ENCODE peak calls at places on chromosome 14, in nine cellular contexts. One of them, this sample, is unnamed.
A peak's percentile ranks its signal among the peaks of the same experiment; 100 is the strongest.

GRCh38 chr14:100147181-100147631 is 12.2 kb downstream of the DEGS2 start:
- DNase-seq in MCF 10A: no peak
- DNase-seq in CD8-positive, alpha-beta T cell: peak; percentile 42
- DNase-seq in fibroblast of mammary gland: no peak
- DNase-seq in IMR-90: no peak
- DNase-seq in T-helper 9 cell: peak; percentile 39
- DNase-seq in SW480: no peak
- DNase-seq in prostate gland: no peak
- DNase-seq in Caki2: no peak
- DNase-seq in this sample: no peak

GRCh38 chr14:55005071-55005470 is 21.8 kb downstream of the WDHD1 start:
- DNase-seq in SW480: no peak
- DNase-seq in IMR-90: peak; percentile 74
- DNase-seq in prostate gland: no peak
- DNase-seq in Caki2: no peak
- DNase-seq in CD8-positive, alpha-beta T cell: no peak
- DNase-seq in MCF 10A: no peak
- DNase-seq in T-helper 9 cell: no peak
- DNase-seq in fibroblast of mammary gland: no peak
- DNase-seq in this sample: no peak

GRCh38 chr14:21894003-21894897 is 220.6 kb upstream of the OR4E1 start:
- DNase-seq in CD8-positive, alpha-beta T cell: no peak
- DNase-seq in fibroblast of mammary gland: no peak
- DNase-seq in MCF 10A: peak; percentile 21
- DNase-seq in SW480: no peak
- DNase-seq in T-helper 9 cell: peak; percentile 32
- DNase-seq in Caki2: no peak
- DNase-seq in prostate gland: no peak
- DNase-seq in IMR-90: no peak
- DNase-seq in this sample: no peak

GRCh38 chr14:100822921-100823320 is 3.0 kb upstream of the MEG3 start:
- DNase-seq in prostate gland: peak; percentile 69
- DNase-seq in Caki2: no peak
- DNase-seq in IMR-90: peak; percentile 37
- DNase-seq in T-helper 9 cell: no peak
- DNase-seq in MCF 10A: no peak
- DNase-seq in fibroblast of mammary gland: no peak
- DNase-seq in CD8-positive, alpha-beta T cell: no peak
- DNase-seq in SW480: no peak
- DNase-seq in this sample: no peak

GRCh38 chr14:67285876-67286452 is 44.7 kb downstream of the PALS1 start:
- DNase-seq in prostate gland: no peak
- DNase-seq in CD8-positive, alpha-beta T cell: no peak
- DNase-seq in T-helper 9 cell: no peak
- DNase-seq in MCF 10A: peak; percentile 45
- DNase-seq in SW480: peak; percentile 75
- DNase-seq in fibroblast of mammary gland: peak; percentile 61
- DNase-seq in Caki2: peak; percentile 24
- DNase-seq in IMR-90: peak; percentile 64
- DNase-seq in this sample: no peak

GRCh38 chr14:31232081-31232480 is 24.5 kb upstream of the HECTD1 start:
- DNase-seq in MCF 10A: no peak
- DNase-seq in prostate gland: no peak
- DNase-seq in IMR-90: no peak
- DNase-seq in SW480: no peak
- DNase-seq in T-helper 9 cell: no peak
- DNase-seq in Caki2: no peak
- DNase-seq in CD8-positive, alpha-beta T cell: no peak
- DNase-seq in fibroblast of mammary gland: no peak
- DNase-seq in this sample: no peak

GRCh38 chr14:101760138-101761011 is 1.1 kb upstream of the PPP2R5C start:
- DNase-seq in IMR-90: peak; percentile 98
- DNase-seq in MCF 10A: peak; percentile 94
- DNase-seq in T-helper 9 cell: peak; percentile 96
- DNase-seq in CD8-positive, alpha-beta T cell: peak; percentile 96
- DNase-seq in Caki2: peak; percentile 86
- DNase-seq in prostate gland: peak; percentile 99
- DNase-seq in fibroblast of mammary gland: peak; percentile 97
- DNase-seq in SW480: peak; percentile 98
- DNase-seq in this sample: peak; percentile 80

GRCh38 chr14:68292467-68293334 is 473.1 kb downstream of the RAD51B start:
- DNase-seq in prostate gland: no peak
- DNase-seq in SW480: no peak
- DNase-seq in MCF 10A: no peak
- DNase-seq in T-helper 9 cell: no peak
- DNase-seq in CD8-positive, alpha-beta T cell: no peak
- DNase-seq in fibroblast of mammary gland: peak; percentile 49
- DNase-seq in Caki2: no peak
- DNase-seq in IMR-90: no peak
- DNase-seq in this sample: no peak

GRCh38 chr14:94029671-94030203 is 3.6 kb downstream of the OTUB2 start:
- DNase-seq in CD8-positive, alpha-beta T cell: no peak
- DNase-seq in SW480: no peak
- DNase-seq in fibroblast of mammary gland: no peak
- DNase-seq in prostate gland: no peak
- DNase-seq in Caki2: no peak
- DNase-seq in T-helper 9 cell: no peak
- DNase-seq in IMR-90: no peak
- DNase-seq in MCF 10A: no peak
- DNase-seq in this sample: no peak

GRCh38 chr14:105015905-105016304 is 5.0 kb downstream of the CDCA4 start:
- DNase-seq in fibroblast of mammary gland: no peak
- DNase-seq in CD8-positive, alpha-beta T cell: no peak
- DNase-seq in prostate gland: no peak
- DNase-seq in IMR-90: no peak
- DNase-seq in Caki2: no peak
- DNase-seq in MCF 10A: no peak
- DNase-seq in T-helper 9 cell: no peak
- DNase-seq in SW480: no peak
- DNase-seq in this sample: no peak

GRCh38 chr14:93989939-93990338 is 7.2 kb upstream of the CCDC197 start:
- DNase-seq in MCF 10A: no peak
- DNase-seq in SW480: no peak
- DNase-seq in prostate gland: no peak
- DNase-seq in CD8-positive, alpha-beta T cell: no peak
- DNase-seq in T-helper 9 cell: no peak
- DNase-seq in fibroblast of mammary gland: no peak
- DNase-seq in Caki2: no peak
- DNase-seq in IMR-90: no peak
- DNase-seq in this sample: no peak

GRCh38 chr14:88522393-88522792 is 32.4 kb downstream of the PTPN21 start:
- DNase-seq in T-helper 9 cell: no peak
- DNase-seq in fibroblast of mammary gland: no peak
- DNase-seq in CD8-positive, alpha-beta T cell: no peak
- DNase-seq in IMR-90: no peak
- DNase-seq in SW480: no peak
- DNase-seq in MCF 10A: no peak
- DNase-seq in Caki2: no peak
- DNase-seq in prostate gland: peak; percentile 10
- DNase-seq in this sample: no peak

GRCh38 chr14:54675236-54676125 is 108.6 kb downstream of the SAMD4A start:
- DNase-seq in prostate gland: no peak
- DNase-seq in T-helper 9 cell: no peak
- DNase-seq in SW480: no peak
- DNase-seq in IMR-90: no peak
- DNase-seq in MCF 10A: no peak
- DNase-seq in CD8-positive, alpha-beta T cell: no peak
- DNase-seq in fibroblast of mammary gland: no peak
- DNase-seq in Caki2: no peak
- DNase-seq in this sample: no peak

GRCh38 chr14:61558271-61558670 is 137.0 kb upstream of the HIF1A start:
- DNase-seq in T-helper 9 cell: no peak
- DNase-seq in MCF 10A: peak; percentile 66
- DNase-seq in CD8-positive, alpha-beta T cell: no peak
- DNase-seq in IMR-90: no peak
- DNase-seq in prostate gland: no peak
- DNase-seq in SW480: no peak
- DNase-seq in fibroblast of mammary gland: no peak
- DNase-seq in Caki2: no peak
- DNase-seq in this sample: no peak

GRCh38 chr14:32593290-32593942 is 264.3 kb downstream of the AKAP6 start:
- DNase-seq in MCF 10A: peak; percentile 17
- DNase-seq in SW480: no peak
- DNase-seq in fibroblast of mammary gland: peak; percentile 88
- DNase-seq in prostate gland: no peak
- DNase-seq in CD8-positive, alpha-beta T cell: no peak
- DNase-seq in IMR-90: peak; percentile 69
- DNase-seq in T-helper 9 cell: no peak
- DNase-seq in Caki2: no peak
- DNase-seq in this sample: no peak

GRCh38 chr14:36721877-36722276 is 60.2 kb downstream of the PAX9 start:
- DNase-seq in MCF 10A: no peak
- DNase-seq in prostate gland: no peak
- DNase-seq in fibroblast of mammary gland: no peak
- DNase-seq in CD8-positive, alpha-beta T cell: no peak
- DNase-seq in Caki2: no peak
- DNase-seq in T-helper 9 cell: no peak
- DNase-seq in IMR-90: no peak
- DNase-seq in SW480: no peak
- DNase-seq in this sample: no peak

GRCh38 chr14:36293824-36294223 is 26.6 kb downstream of the MBIP start:
- DNase-seq in IMR-90: peak; percentile 62
- DNase-seq in Caki2: no peak
- DNase-seq in SW480: no peak
- DNase-seq in prostate gland: no peak
- DNase-seq in CD8-positive, alpha-beta T cell: no peak
- DNase-seq in MCF 10A: peak; percentile 37
- DNase-seq in T-helper 9 cell: no peak
- DNase-seq in fibroblast of mammary gland: peak; percentile 47
- DNase-seq in this sample: no peak

GRCh38 chr14:62304172-62304571 is 542.0 kb downstream of the SNAPC1 start:
- DNase-seq in MCF 10A: no peak
- DNase-seq in CD8-positive, alpha-beta T cell: no peak
- DNase-seq in SW480: no peak
- DNase-seq in fibroblast of mammary gland: no peak
- DNase-seq in prostate gland: no peak
- DNase-seq in Caki2: no peak
- DNase-seq in T-helper 9 cell: no peak
- DNase-seq in IMR-90: no peak
- DNase-seq in this sample: no peak

GRCh38 chr14:24634158-24634557 is at the start of gene GZMB:
- DNase-seq in MCF 10A: no peak
- DNase-seq in prostate gland: no peak
- DNase-seq in SW480: peak; percentile 14
- DNase-seq in Caki2: no peak
- DNase-seq in fibroblast of mammary gland: peak; percentile 12
- DNase-seq in T-helper 9 cell: no peak
- DNase-seq in CD8-positive, alpha-beta T cell: peak; percentile 32
- DNase-seq in IMR-90: peak; percentile 14
- DNase-seq in this sample: no peak

GRCh38 chr14:90523544-90523943 is 126.7 kb downstream of the CALM1 start:
- DNase-seq in T-helper 9 cell: no peak
- DNase-seq in MCF 10A: no peak
- DNase-seq in Caki2: no peak
- DNase-seq in IMR-90: peak; percentile 45
- DNase-seq in SW480: no peak
- DNase-seq in CD8-positive, alpha-beta T cell: no peak
- DNase-seq in prostate gland: no peak
- DNase-seq in fibroblast of mammary gland: peak; percentile 35
- DNase-seq in this sample: no peak

GRCh38 chr14:37034410-37035285 is 137.8 kb downstream of the SLC25A21 start:
- DNase-seq in prostate gland: no peak
- DNase-seq in Caki2: no peak
- DNase-seq in T-helper 9 cell: no peak
- DNase-seq in fibroblast of mammary gland: peak; percentile 88
- DNase-seq in CD8-positive, alpha-beta T cell: no peak
- DNase-seq in IMR-90: peak; percentile 20
- DNase-seq in SW480: no peak
- DNase-seq in MCF 10A: peak; percentile 72
- DNase-seq in this sample: no peak

GRCh38 chr14:98345186-98345585 is 926.8 kb downstream of the BCL11B start:
- DNase-seq in prostate gland: no peak
- DNase-seq in SW480: peak; percentile 16
- DNase-seq in MCF 10A: no peak
- DNase-seq in IMR-90: no peak
- DNase-seq in T-helper 9 cell: no peak
- DNase-seq in CD8-positive, alpha-beta T cell: no peak
- DNase-seq in fibroblast of mammary gland: no peak
- DNase-seq in Caki2: peak; percentile 37
- DNase-seq in this sample: no peak

GRCh38 chr14:31190220-31190605 is 17.4 kb downstream of the HECTD1 start:
- DNase-seq in T-helper 9 cell: no peak
- DNase-seq in Caki2: no peak
- DNase-seq in fibroblast of mammary gland: peak; percentile 46
- DNase-seq in MCF 10A: no peak
- DNase-seq in SW480: no peak
- DNase-seq in prostate gland: no peak
- DNase-seq in IMR-90: no peak
- DNase-seq in CD8-positive, alpha-beta T cell: no peak
- DNase-seq in this sample: no peak

This sample was measured in activated B cell treated with CpG ODN at 0.5 μM for 24 hours.